ENCODE peak calls at places on chromosomes 5 and 9, in nine cellular contexts. L is activated naive CD8-positive, alpha-beta T cell treated with anti-CD3 and anti-CD28 coated beads, Interleukin-2, amount 10 ng/mL, durations not matched to agents 7 days and 5 days; B is RWPE2; E is left ventricle myocardium superior; C is body of pancreas; J is omental fat pad; Y is natural killer cell; R is mucosa of descending colon; U is psoas muscle. M is an unnamed sample.

GRCh38 chr9:102778756-102779155 is 216.4 kb upstream of the CYLC2 start:
- ATAC-seq in B (no peak), Y (no peak), C (no peak), L (no peak), U (no peak), E (no peak), R (no peak), J (no peak), M (no peak)

GRCh38 chr9:116589392-116590354 is 97.4 kb upstream of the TRIM32 start:
- ATAC-seq in B (no peak), Y (no peak), L (no peak), C (no peak), E (no peak), R (peak), U (no peak), J (no peak), M (no peak)

GRCh38 chr5:126414874-126415502 is 8.2 kb upstream of the GRAMD2B start:
- ATAC-seq in J (peak), Y (no peak), L (no peak), C (peak), R (no peak), B (peak), U (peak), E (peak), M (no peak)

GRCh38 chr5:99102073-99102697 is 173.4 kb upstream of the CHD1 start:
- ATAC-seq in R (no peak), L (no peak), C (no peak), Y (no peak), J (no peak), U (no peak), E (no peak), B (no peak), M (peak)

GRCh38 chr5:112174959-112175594 is 244.0 kb downstream of the EPB41L4A start:
- ATAC-seq in J (peak), L (peak), R (peak), E (peak), C (peak), U (peak), B (peak), Y (peak), M (peak)

GRCh38 chr5:991472-992267 is 16.9 kb upstream of the NKD2 start:
- ATAC-seq in Y (no peak), C (no peak), B (no peak), R (no peak), E (no peak), L (no peak), J (no peak), U (no peak), M (no peak)

GRCh38 chr5:127838661-127839060 is 135.5 kb downstream of the CCDC192 start:
- ATAC-seq in Y (no peak), J (no peak), E (no peak), C (no peak), B (peak), U (no peak), R (peak), L (no peak), M (no peak)

GRCh38 chr9:23659346-23660006 is 166.6 kb downstream of the ELAVL2 start:
- ATAC-seq in E (no peak), C (no peak), J (no peak), R (no peak), U (no peak), Y (no peak), L (no peak), B (no peak), M (no peak)

GRCh38 chr5:142323480-142324376 is 1.1 kb downstream of the SPRY4 start:
- ATAC-seq in Y (no peak), J (peak), R (peak), C (no peak), L (no peak), U (no peak), E (peak), B (no peak), M (no peak)